ENCODE peak calls at places on chromosomes 5 and 9, in four cellular contexts. One of them, this sample, is unnamed.
A peak's percentile ranks its signal among the peaks of the same experiment; 100 is the strongest.

GRCh38 chr5:93299596-93300308 is 281.3 kb downstream of the NR2F1-AS1 start:
- DNase-seq in midbrain: peak; percentile 41
- DNase-seq in NCI-H2081: peak; percentile 27
- DNase-seq in stromal cell of bone marrow: no peak
- DNase-seq in this sample: no peak

GRCh38 chr5:123844873-123845272 is 332.9 kb downstream of the CSNK1G3 start:
- DNase-seq in stromal cell of bone marrow: no peak
- DNase-seq in NCI-H2081: no peak
- DNase-seq in midbrain: no peak
- DNase-seq in this sample: no peak

GRCh38 chr9:91817493-91818225 is 132.4 kb downstream of the ROR2 start:
- DNase-seq in stromal cell of bone marrow: peak; percentile 80
- DNase-seq in NCI-H2081: no peak
- DNase-seq in midbrain: no peak
- DNase-seq in this sample: peak; percentile 96

GRCh38 chr5:120314201-120314600 is 149.9 kb upstream of the PRR16 start:
- DNase-seq in stromal cell of bone marrow: peak; percentile 48
- DNase-seq in NCI-H2081: no peak
- DNase-seq in midbrain: no peak
- DNase-seq in this sample: no peak

GRCh38 chr9:133656211-133657119 is 20.3 kb downstream of the DBH start:
- DNase-seq in NCI-H2081: no peak
- DNase-seq in midbrain: no peak
- DNase-seq in stromal cell of bone marrow: no peak
- DNase-seq in this sample: no peak

GRCh38 chr9:122780026-122780425 is 8.7 kb upstream of the OR5C1 start:
- DNase-seq in stromal cell of bone marrow: no peak
- DNase-seq in NCI-H2081: no peak
- DNase-seq in midbrain: no peak
- DNase-seq in this sample: no peak

GRCh38 chr9:121556580-121556979 is 56.9 kb upstream of the GGTA1 start:
- DNase-seq in stromal cell of bone marrow: peak; percentile 99
- DNase-seq in NCI-H2081: no peak
- DNase-seq in midbrain: peak; percentile 48
- DNase-seq in this sample: peak; percentile 95

GRCh38 chr9:17578911-17579793 is at the start of gene SH3GL2:
- DNase-seq in NCI-H2081: peak; percentile 95
- DNase-seq in midbrain: peak; percentile 64
- DNase-seq in stromal cell of bone marrow: no peak
- DNase-seq in this sample: no peak

GRCh38 chr9:74729129-74729710 is 158.5 kb downstream of the TRPM6 start:
- DNase-seq in stromal cell of bone marrow: peak; percentile 14
- DNase-seq in NCI-H2081: no peak
- DNase-seq in midbrain: no peak
- DNase-seq in this sample: no peak

GRCh38 chr9:107948086-107948485 is 458.5 kb upstream of the KLF4 start:
- DNase-seq in stromal cell of bone marrow: no peak
- DNase-seq in midbrain: no peak
- DNase-seq in NCI-H2081: no peak
- DNase-seq in this sample: no peak

GRCh38 chr5:132559661-132560060 is 2.9 kb downstream of the RAD50 start:
- DNase-seq in stromal cell of bone marrow: no peak
- DNase-seq in midbrain: no peak
- DNase-seq in NCI-H2081: no peak
- DNase-seq in this sample: no peak

GRCh38 chr9:33817327-33818166 is 587 bp downstream of the UBE2R2 start:
- DNase-seq in midbrain: peak; percentile 70
- DNase-seq in NCI-H2081: peak; percentile 75
- DNase-seq in stromal cell of bone marrow: no peak
- DNase-seq in this sample: no peak

This sample was measured in AG09319.